ENCODE peak calls at places on chromosomes 3 and 15, in five cellular contexts. C is spleen; Y is endothelial cell; K is activated CD4-positive, alpha-beta T cell treated with anti-CD3 and anti-CD28 coated beads, Interleukin-2, amount 10 ng/mL, durations not matched to agents 7 days and 5 days; X is GM04503. H is an unnamed sample.

GRCh38 chr3:61563614-61564404 is 2.4 kb downstream of the PTPRG start:
- DNase-seq in C (no peak), X (no peak), K (no peak), Y (peak; percentile 28), H (no peak)

GRCh38 chr3:189132125-189132744 is 39.5 kb upstream of the TPRG1 start:
- DNase-seq in X (peak; percentile 50), Y (no peak), K (peak; percentile 87), C (peak; percentile 87), H (peak; percentile 93)

GRCh38 chr3:190083631-190084030 is 37.1 kb downstream of the P3H2 start:
- DNase-seq in C (no peak), K (no peak), Y (no peak), X (no peak), H (no peak)

GRCh38 chr3:128572644-128573105 is 77.9 kb downstream of the RPN1 start:
- DNase-seq in C (no peak), Y (no peak), X (no peak), K (peak; percentile 57), H (peak; percentile 56)

GRCh38 chr15:42274693-42274971 is 1.4 kb upstream of the TMEM87A start:
- DNase-seq in K (no peak), Y (no peak), X (no peak), C (no peak), H (no peak)

GRCh38 chr3:16883057-16883725 is 1.6 kb upstream of the PLCL2 start:
- DNase-seq in K (no peak), X (no peak), Y (no peak), C (peak; percentile 79), H (no peak)

GRCh38 chr15:78992416-78993256 is 47.8 kb upstream of the CTSH start:
- DNase-seq in K (no peak), C (peak; percentile 66), Y (no peak), X (no peak), H (no peak)

GRCh38 chr3:120147072-120147871 is 53.0 kb upstream of the GSK3B start:
- DNase-seq in X (no peak), C (no peak), Y (no peak), K (peak; percentile 57), H (no peak)

GRCh38 chr3:4979401-4980228 is at the start of gene BHLHE40:
- DNase-seq in K (no peak), Y (peak; percentile 64), X (no peak), C (peak; percentile 90), H (no peak)

GRCh38 chr3:29384640-29385039 is 103.8 kb downstream of the RBMS3 start:
- DNase-seq in Y (no peak), X (peak; percentile 89), C (no peak), K (no peak), H (no peak)

GRCh38 chr3:105440113-105440512 is 73.4 kb downstream of the ALCAM start:
- DNase-seq in Y (no peak), X (no peak), C (no peak), K (no peak), H (no peak)

GRCh38 chr15:40054746-40055575 is 16.0 kb upstream of the SRP14 start:
- DNase-seq in K (peak; percentile 65), C (peak; percentile 90), Y (no peak), X (peak; percentile 27), H (peak; percentile 70)

GRCh38 chr3:141575879-141576743 is 89.3 kb downstream of the RASA2 start:
- DNase-seq in X (no peak), K (no peak), C (no peak), Y (no peak), H (no peak)

GRCh38 chr3:156142649-156143048 is 22.3 kb downstream of the KCNAB1 start:
- DNase-seq in X (no peak), K (no peak), C (no peak), Y (no peak), H (no peak)

GRCh38 chr15:58682234-58682633 is 67.3 kb downstream of the ADAM10 start:
- DNase-seq in K (no peak), Y (no peak), X (no peak), C (no peak), H (no peak)

GRCh38 chr3:168426196-168426595 is 330.5 kb upstream of the GOLIM4 start:
- DNase-seq in C (no peak), Y (no peak), K (no peak), X (no peak), H (no peak)

GRCh38 chr15:78388865-78389264 is 48.7 kb downstream of the CRABP1 start:
- DNase-seq in X (no peak), Y (no peak), C (no peak), K (no peak), H (no peak)

GRCh38 chr3:143668924-143669790 is 179.1 kb downstream of the SLC9A9 start:
- DNase-seq in X (no peak), C (no peak), Y (no peak), K (no peak), H (no peak)

GRCh38 chr3:129769616-129770015 is 123.9 kb downstream of the TMCC1 start:
- DNase-seq in X (no peak), C (no peak), K (no peak), Y (no peak), H (no peak)

GRCh38 chr3:100776736-100777135 is 67.4 kb downstream of the TFG start:
- DNase-seq in Y (no peak), K (no peak), C (no peak), X (no peak), H (no peak)

GRCh38 chr3:127028766-127029520 is 46.0 kb downstream of the PLXNA1 start:
- DNase-seq in Y (no peak), X (no peak), K (no peak), C (no peak), H (no peak)

GRCh38 chr15:46277451-46277850 is 642.6 kb downstream of the SQOR start:
- DNase-seq in K (no peak), C (no peak), X (no peak), Y (no peak), H (no peak)

GRCh38 chr3:74904646-74905045 is 290.2 kb upstream of the CNTN3 start:
- DNase-seq in C (no peak), K (no peak), Y (no peak), X (no peak), H (no peak)

GRCh38 chr15:40747685-40748631 is 7.1 kb downstream of the RMDN3 start:
- DNase-seq in Y (no peak), X (no peak), K (no peak), C (no peak), H (no peak)

GRCh38 chr3:170611746-170612145 is 25.9 kb upstream of the SLC7A14 start:
- DNase-seq in Y (no peak), C (no peak), K (no peak), X (no peak), H (no peak)

GRCh38 chr3:183178512-183178832 is 15.9 kb upstream of the LAMP3 start:
- DNase-seq in C (no peak), Y (no peak), X (no peak), K (no peak), H (no peak)

GRCh38 chr15:101501703-101502373 is 12.3 kb upstream of the PCSK6 start:
- DNase-seq in C (peak; percentile 81), Y (peak; percentile 57), X (no peak), K (peak; percentile 53), H (peak; percentile 53)

GRCh38 chr3:38645601-38646000 is 3.9 kb downstream of the SCN5A start:
- DNase-seq in C (peak; percentile 36), X (no peak), Y (no peak), K (no peak), H (peak; percentile 15)

GRCh38 chr3:10160346-10160745 is 4.4 kb upstream of the IRAK2 start:
- DNase-seq in X (no peak), K (no peak), C (no peak), Y (no peak), H (no peak)

GRCh38 chr3:197239857-197240256 is 58.6 kb downstream of the DLG1 start:
- DNase-seq in X (no peak), C (no peak), Y (no peak), K (no peak), H (no peak)

GRCh38 chr3:14352002-14352627 is 50.3 kb upstream of the SLC6A6 start:
- DNase-seq in C (no peak), K (no peak), Y (no peak), X (no peak), H (no peak)

GRCh38 chr3:36679384-36680200 is 84.8 kb downstream of the DCLK3 start:
- DNase-seq in X (peak; percentile 55), C (no peak), Y (no peak), K (no peak), H (no peak)

GRCh38 chr15:75650908-75651809 is 3.4 kb downstream of the SNX33 start:
- DNase-seq in X (no peak), C (peak; percentile 82), K (no peak), Y (no peak), H (peak; percentile 52)

GRCh38 chr3:95707268-95707667 is 1107.1 kb upstream of the EPHA6 start:
- DNase-seq in C (no peak), X (no peak), Y (no peak), K (no peak), H (no peak)

GRCh38 chr3:126465928-126466564 is 9.6 kb downstream of the ZXDC start:
- DNase-seq in X (no peak), K (no peak), C (peak; percentile 82), Y (no peak), H (no peak)

GRCh38 chr15:27816790-27817189 is 282.3 kb downstream of the OCA2 start:
- DNase-seq in X (no peak), Y (no peak), K (no peak), C (peak; percentile 58), H (no peak)

GRCh38 chr3:127373701-127374625 is 86.1 kb upstream of the PRR20G start:
- DNase-seq in K (peak; percentile 16), C (peak; percentile 54), Y (peak; percentile 53), X (no peak), H (no peak)

GRCh38 chr3:45583021-45583851 is 11.3 kb upstream of the LIMD1 start:
- DNase-seq in K (no peak), X (no peak), Y (no peak), C (no peak), H (no peak)

H was measured in activated CD8-positive, alpha-beta memory T cell treated with anti-CD3 and anti-CD28 coated beads, Interleukin-2, amount 10 ng/mL, durations not matched to agents 7 days and 5 days.